ENCODE peak calls at places on chromosome 11, in four cellular contexts. M is HTR-8/SVneo, A is right cardiac atrium, B is osteocyte. D is an unnamed sample.

GRCh38 chr11:34264266-34265110 is 93.3 kb downstream of the ABTB2 start:
- DNase-seq in A (no peak), B (no peak), M (no peak), D (no peak)

GRCh38 chr11:76512851-76513653 is 68.2 kb downstream of the EMSY start:
- DNase-seq in B (no peak), A (no peak), M (no peak), D (peak)

GRCh38 chr11:10455637-10456487 is 798 bp downstream of the AMPD3 start:
- DNase-seq in B (peak), M (peak), A (peak), D (peak)

GRCh38 chr11:134030853-134031252 is 38.0 kb upstream of the JAM3 start:
- DNase-seq in B (no peak), A (no peak), M (no peak), D (no peak)

GRCh38 chr11:46832511-46833214 is 13.4 kb downstream of the CKAP5 start:
- DNase-seq in B (no peak), A (no peak), M (peak), D (no peak)

GRCh38 chr11:93458286-93458685 is 84.9 kb downstream of the SMCO4 start:
- DNase-seq in A (no peak), M (no peak), B (no peak), D (no peak)

GRCh38 chr11:34262601-34263081 is 95.2 kb downstream of the ABTB2 start:
- DNase-seq in A (no peak), M (no peak), B (no peak), D (peak)

GRCh38 chr11:65577756-65578109 is 1.9 kb downstream of the EHBP1L1 start:
- DNase-seq in B (no peak), A (peak), M (no peak), D (no peak)

GRCh38 chr11:83520849-83521248 is 234.7 kb upstream of the CCDC90B start:
- DNase-seq in A (no peak), B (no peak), M (no peak), D (no peak)

GRCh38 chr11:12200359-12201015 is 90.1 kb downstream of the MICAL2 start:
- DNase-seq in B (no peak), A (peak), M (peak), D (peak)

GRCh38 chr11:85827768-85828639 is 17.1 kb upstream of the SYTL2 start:
- DNase-seq in B (no peak), M (peak), A (no peak), D (peak)

GRCh38 chr11:16856022-16856471 is 117.6 kb downstream of the C11orf58 start:
- DNase-seq in A (peak), B (no peak), M (no peak), D (no peak)

GRCh38 chr11:57251491-57252104 is 14.5 kb upstream of the APLNR start:
- DNase-seq in M (no peak), A (peak), B (no peak), D (peak)

GRCh38 chr11:36214484-36214883 is 74.7 kb downstream of the COMMD9 start:
- DNase-seq in B (no peak), M (no peak), A (no peak), D (peak)

GRCh38 chr11:83865636-83866461 is 579.7 kb upstream of the CCDC90B start:
- DNase-seq in M (no peak), B (no peak), A (no peak), D (no peak)